ENCODE peak calls at places on chromosomes 2 and 18, in nine cellular contexts. Y is AG04450, K is foreskin fibroblast, G is EH, X is EL, D is fibroblast of the conjunctiva, S is ACHN, E is neural crest cell, L is NCI-H1105. Z is an unnamed sample.

GRCh38 chr2:173990970-173991819 is 26.0 kb upstream of the SP3 start:
- DNase-seq in Y (peak), K (peak), G (peak), X (peak), D (peak), S (no peak), E (no peak), L (peak), Z (no peak)

GRCh38 chr2:222907790-222908431 is 47.1 kb downstream of the ACSL3 start:
- DNase-seq in Y (peak), K (peak), G (peak), X (peak), D (no peak), S (no peak), E (no peak), L (no peak), Z (no peak)

GRCh38 chr18:8735274-8735673 is 29.9 kb downstream of the MTCL1 start:
- DNase-seq in Y (no peak), K (no peak), G (no peak), X (no peak), D (no peak), S (no peak), E (no peak), L (no peak), Z (no peak)

GRCh38 chr2:80126596-80127189 is 177.9 kb downstream of the LRRTM1 start:
- DNase-seq in Y (no peak), K (peak), G (peak), X (peak), D (peak), S (no peak), E (no peak), L (no peak), Z (no peak)

GRCh38 chr2:234032301-234032856 is 18.1 kb upstream of the SPP2 start:
- DNase-seq in Y (peak), K (peak), G (peak), X (peak), D (peak), S (no peak), E (no peak), L (no peak), Z (no peak)

GRCh38 chr2:143489135-143489534 is 359.9 kb downstream of the ARHGAP15 start:
- DNase-seq in Y (peak), K (peak), G (peak), X (peak), D (no peak), S (peak), E (no peak), L (no peak), Z (no peak)

GRCh38 chr18:40566510-40566844 is 1388.6 kb upstream of the PIK3C3 start:
- DNase-seq in Y (no peak), K (no peak), G (no peak), X (no peak), D (no peak), S (no peak), E (no peak), L (no peak), Z (no peak)

GRCh38 chr2:51597086-51597485 is 565.2 kb upstream of the NRXN1 start:
- DNase-seq in Y (no peak), K (no peak), G (no peak), X (no peak), D (no peak), S (no peak), E (no peak), L (no peak), Z (no peak)

GRCh38 chr2:44902178-44902577 is 39.3 kb upstream of the SIX3 start:
- DNase-seq in Y (no peak), K (no peak), G (no peak), X (no peak), D (no peak), S (no peak), E (no peak), L (peak), Z (no peak)

GRCh38 chr2:150178591-150178990 is 308.9 kb downstream of the RND3 start:
- DNase-seq in Y (no peak), K (no peak), G (no peak), X (no peak), D (no peak), S (no peak), E (no peak), L (no peak), Z (no peak)

GRCh38 chr2:207167129-207167923 is 1.6 kb upstream of the KLF7 start:
- DNase-seq in Y (no peak), K (peak), G (peak), X (peak), D (no peak), S (no peak), E (no peak), L (no peak), Z (no peak)

Z was measured in iPS DF 6.9.